ENCODE peak calls at places on chromosomes 11 and 22, in ten cellular contexts. One of them, this sample, is unnamed.

GRCh38 chr11:20021771-20022362 is 138.4 kb downstream of the DBX1 start:
- DNase-seq in transverse colon: no peak
- DNase-seq in body of pancreas: no peak
- DNase-seq in caudate nucleus: no peak
- DNase-seq in colonic mucosa: no peak
- DNase-seq in SJSA1: peak
- DNase-seq in coronary artery: no peak
- DNase-seq in RWPE1: no peak
- DNase-seq in sigmoid colon: no peak
- DNase-seq in brain microvascular endothelial cell: no peak
- DNase-seq in this sample: no peak

GRCh38 chr11:62461740-62462522 is 43.1 kb downstream of the SCGB1A1 start:
- DNase-seq in body of pancreas: no peak
- DNase-seq in sigmoid colon: no peak
- DNase-seq in coronary artery: no peak
- DNase-seq in colonic mucosa: no peak
- DNase-seq in brain microvascular endothelial cell: no peak
- DNase-seq in SJSA1: peak
- DNase-seq in caudate nucleus: no peak
- DNase-seq in RWPE1: no peak
- DNase-seq in transverse colon: peak
- DNase-seq in this sample: no peak

GRCh38 chr11:129894281-129895125 is 875 bp downstream of the NFRKB start:
- DNase-seq in caudate nucleus: no peak
- DNase-seq in transverse colon: no peak
- DNase-seq in colonic mucosa: no peak
- DNase-seq in brain microvascular endothelial cell: no peak
- DNase-seq in body of pancreas: no peak
- DNase-seq in SJSA1: peak
- DNase-seq in RWPE1: peak
- DNase-seq in sigmoid colon: no peak
- DNase-seq in coronary artery: no peak
- DNase-seq in this sample: no peak

GRCh38 chr22:40890881-40891280 is 29.0 kb upstream of the DNAJB7 start:
- DNase-seq in RWPE1: no peak
- DNase-seq in transverse colon: no peak
- DNase-seq in SJSA1: no peak
- DNase-seq in sigmoid colon: no peak
- DNase-seq in colonic mucosa: no peak
- DNase-seq in caudate nucleus: no peak
- DNase-seq in brain microvascular endothelial cell: no peak
- DNase-seq in coronary artery: no peak
- DNase-seq in body of pancreas: no peak
- DNase-seq in this sample: no peak

GRCh38 chr11:17604913-17605230 is 57.8 kb downstream of the OTOG start:
- DNase-seq in coronary artery: no peak
- DNase-seq in RWPE1: no peak
- DNase-seq in body of pancreas: no peak
- DNase-seq in transverse colon: no peak
- DNase-seq in colonic mucosa: no peak
- DNase-seq in sigmoid colon: no peak
- DNase-seq in caudate nucleus: no peak
- DNase-seq in SJSA1: no peak
- DNase-seq in brain microvascular endothelial cell: no peak
- DNase-seq in this sample: no peak

GRCh38 chr22:28967969-28968368 is 84.6 kb downstream of the ZNRF3 start:
- DNase-seq in sigmoid colon: no peak
- DNase-seq in body of pancreas: no peak
- DNase-seq in RWPE1: no peak
- DNase-seq in SJSA1: no peak
- DNase-seq in colonic mucosa: no peak
- DNase-seq in brain microvascular endothelial cell: no peak
- DNase-seq in coronary artery: no peak
- DNase-seq in transverse colon: no peak
- DNase-seq in caudate nucleus: no peak
- DNase-seq in this sample: no peak

GRCh38 chr11:19520681-19521080 is 192.0 kb upstream of the NAV2 start:
- DNase-seq in brain microvascular endothelial cell: no peak
- DNase-seq in RWPE1: no peak
- DNase-seq in colonic mucosa: no peak
- DNase-seq in sigmoid colon: no peak
- DNase-seq in SJSA1: no peak
- DNase-seq in body of pancreas: no peak
- DNase-seq in coronary artery: peak
- DNase-seq in caudate nucleus: no peak
- DNase-seq in transverse colon: no peak
- DNase-seq in this sample: no peak

GRCh38 chr11:57406337-57406904 is 16.0 kb upstream of the PRG2 start:
- DNase-seq in transverse colon: no peak
- DNase-seq in caudate nucleus: no peak
- DNase-seq in body of pancreas: peak
- DNase-seq in RWPE1: no peak
- DNase-seq in brain microvascular endothelial cell: no peak
- DNase-seq in coronary artery: no peak
- DNase-seq in colonic mucosa: no peak
- DNase-seq in sigmoid colon: no peak
- DNase-seq in SJSA1: no peak
- DNase-seq in this sample: no peak

GRCh38 chr22:48711669-48712068 is 1116.0 kb downstream of the BRD1 start:
- DNase-seq in transverse colon: no peak
- DNase-seq in SJSA1: no peak
- DNase-seq in sigmoid colon: peak
- DNase-seq in brain microvascular endothelial cell: no peak
- DNase-seq in colonic mucosa: no peak
- DNase-seq in coronary artery: no peak
- DNase-seq in body of pancreas: no peak
- DNase-seq in caudate nucleus: no peak
- DNase-seq in RWPE1: no peak
- DNase-seq in this sample: no peak

GRCh38 chr11:73218106-73218829 is at the start of gene P2RY2:
- DNase-seq in brain microvascular endothelial cell: no peak
- DNase-seq in body of pancreas: peak
- DNase-seq in sigmoid colon: peak
- DNase-seq in coronary artery: peak
- DNase-seq in RWPE1: peak
- DNase-seq in SJSA1: no peak
- DNase-seq in caudate nucleus: no peak
- DNase-seq in transverse colon: peak
- DNase-seq in colonic mucosa: peak
- DNase-seq in this sample: peak

GRCh38 chr22:27580311-27580897 is 221.2 kb downstream of the MN1 start:
- DNase-seq in brain microvascular endothelial cell: no peak
- DNase-seq in colonic mucosa: no peak
- DNase-seq in body of pancreas: no peak
- DNase-seq in RWPE1: no peak
- DNase-seq in sigmoid colon: no peak
- DNase-seq in SJSA1: no peak
- DNase-seq in caudate nucleus: no peak
- DNase-seq in coronary artery: no peak
- DNase-seq in transverse colon: no peak
- DNase-seq in this sample: no peak

GRCh38 chr11:107044503-107044902 is 26.2 kb upstream of the GUCY1A2 start:
- DNase-seq in body of pancreas: no peak
- DNase-seq in brain microvascular endothelial cell: peak
- DNase-seq in caudate nucleus: no peak
- DNase-seq in colonic mucosa: no peak
- DNase-seq in SJSA1: no peak
- DNase-seq in coronary artery: no peak
- DNase-seq in sigmoid colon: no peak
- DNase-seq in transverse colon: no peak
- DNase-seq in RWPE1: no peak
- DNase-seq in this sample: no peak

GRCh38 chr11:28858076-28858475 is 749.9 kb downstream of the METTL15 start:
- DNase-seq in coronary artery: no peak
- DNase-seq in body of pancreas: no peak
- DNase-seq in SJSA1: no peak
- DNase-seq in caudate nucleus: no peak
- DNase-seq in sigmoid colon: no peak
- DNase-seq in RWPE1: no peak
- DNase-seq in colonic mucosa: no peak
- DNase-seq in transverse colon: no peak
- DNase-seq in brain microvascular endothelial cell: no peak
- DNase-seq in this sample: no peak

GRCh38 chr11:17763703-17764102 is 29.1 kb downstream of the KCNC1 start:
- DNase-seq in coronary artery: no peak
- DNase-seq in colonic mucosa: no peak
- DNase-seq in brain microvascular endothelial cell: no peak
- DNase-seq in sigmoid colon: no peak
- DNase-seq in caudate nucleus: no peak
- DNase-seq in SJSA1: no peak
- DNase-seq in transverse colon: no peak
- DNase-seq in RWPE1: no peak
- DNase-seq in body of pancreas: no peak
- DNase-seq in this sample: no peak

GRCh38 chr11:119085523-119085878 is 820 bp downstream of the HMBS start:
- DNase-seq in SJSA1: no peak
- DNase-seq in sigmoid colon: no peak
- DNase-seq in body of pancreas: no peak
- DNase-seq in brain microvascular endothelial cell: no peak
- DNase-seq in coronary artery: no peak
- DNase-seq in caudate nucleus: no peak
- DNase-seq in transverse colon: peak
- DNase-seq in RWPE1: no peak
- DNase-seq in colonic mucosa: peak
- DNase-seq in this sample: no peak

GRCh38 chr11:113778111-113778910 is 1.3 kb upstream of the CLDN25 start:
- DNase-seq in coronary artery: peak
- DNase-seq in SJSA1: no peak
- DNase-seq in sigmoid colon: no peak
- DNase-seq in brain microvascular endothelial cell: peak
- DNase-seq in body of pancreas: peak
- DNase-seq in RWPE1: peak
- DNase-seq in caudate nucleus: peak
- DNase-seq in transverse colon: no peak
- DNase-seq in colonic mucosa: no peak
- DNase-seq in this sample: peak

GRCh38 chr22:43811777-43812148 is 342 bp downstream of the EFCAB6 start:
- DNase-seq in body of pancreas: no peak
- DNase-seq in transverse colon: peak
- DNase-seq in coronary artery: no peak
- DNase-seq in brain microvascular endothelial cell: peak
- DNase-seq in SJSA1: no peak
- DNase-seq in RWPE1: peak
- DNase-seq in colonic mucosa: no peak
- DNase-seq in caudate nucleus: no peak
- DNase-seq in sigmoid colon: no peak
- DNase-seq in this sample: no peak

GRCh38 chr11:69878927-69879733 is 59.9 kb upstream of the FGF3 start:
- DNase-seq in transverse colon: peak
- DNase-seq in coronary artery: no peak
- DNase-seq in RWPE1: no peak
- DNase-seq in body of pancreas: no peak
- DNase-seq in SJSA1: no peak
- DNase-seq in colonic mucosa: no peak
- DNase-seq in caudate nucleus: no peak
- DNase-seq in brain microvascular endothelial cell: no peak
- DNase-seq in sigmoid colon: peak
- DNase-seq in this sample: no peak

GRCh38 chr11:121687961-121688566 is 235.3 kb upstream of the SORL1-AS1 start:
- DNase-seq in SJSA1: no peak
- DNase-seq in brain microvascular endothelial cell: peak
- DNase-seq in transverse colon: no peak
- DNase-seq in coronary artery: no peak
- DNase-seq in RWPE1: no peak
- DNase-seq in body of pancreas: no peak
- DNase-seq in caudate nucleus: no peak
- DNase-seq in sigmoid colon: peak
- DNase-seq in colonic mucosa: no peak
- DNase-seq in this sample: no peak

GRCh38 chr11:92596596-92597317 is 372.1 kb downstream of the FAT3 start:
- DNase-seq in SJSA1: no peak
- DNase-seq in caudate nucleus: no peak
- DNase-seq in brain microvascular endothelial cell: peak
- DNase-seq in RWPE1: no peak
- DNase-seq in body of pancreas: no peak
- DNase-seq in coronary artery: no peak
- DNase-seq in transverse colon: no peak
- DNase-seq in colonic mucosa: no peak
- DNase-seq in sigmoid colon: no peak
- DNase-seq in this sample: no peak
- H3K27ac ChIP-seq in SJSA1: no peak
- H3K27ac ChIP-seq in caudate nucleus: no peak
- H3K27ac ChIP-seq in brain microvascular endothelial cell: peak
- H3K27ac ChIP-seq in RWPE1: no peak
- H3K27ac ChIP-seq in body of pancreas: no peak
- H3K27ac ChIP-seq in coronary artery: no peak
- H3K27ac ChIP-seq in transverse colon: no peak
- H3K27ac ChIP-seq in colonic mucosa: no peak
- H3K27ac ChIP-seq in sigmoid colon: no peak
- H3K27ac ChIP-seq in this sample: no peak

GRCh38 chr11:75725552-75726320 is 8.1 kb downstream of the MOGAT2 start:
- DNase-seq in body of pancreas: peak
- DNase-seq in RWPE1: no peak
- DNase-seq in coronary artery: no peak
- DNase-seq in caudate nucleus: no peak
- DNase-seq in sigmoid colon: no peak
- DNase-seq in colonic mucosa: no peak
- DNase-seq in SJSA1: no peak
- DNase-seq in transverse colon: no peak
- DNase-seq in brain microvascular endothelial cell: no peak
- DNase-seq in this sample: no peak
- H3K27ac ChIP-seq in body of pancreas: no peak
- H3K27ac ChIP-seq in RWPE1: no peak
- H3K27ac ChIP-seq in coronary artery: no peak
- H3K27ac ChIP-seq in caudate nucleus: no peak
- H3K27ac ChIP-seq in sigmoid colon: no peak
- H3K27ac ChIP-seq in colonic mucosa: no peak
- H3K27ac ChIP-seq in SJSA1: no peak
- H3K27ac ChIP-seq in transverse colon: no peak
- H3K27ac ChIP-seq in brain microvascular endothelial cell: no peak
- H3K27ac ChIP-seq in this sample: no peak

DNA sequence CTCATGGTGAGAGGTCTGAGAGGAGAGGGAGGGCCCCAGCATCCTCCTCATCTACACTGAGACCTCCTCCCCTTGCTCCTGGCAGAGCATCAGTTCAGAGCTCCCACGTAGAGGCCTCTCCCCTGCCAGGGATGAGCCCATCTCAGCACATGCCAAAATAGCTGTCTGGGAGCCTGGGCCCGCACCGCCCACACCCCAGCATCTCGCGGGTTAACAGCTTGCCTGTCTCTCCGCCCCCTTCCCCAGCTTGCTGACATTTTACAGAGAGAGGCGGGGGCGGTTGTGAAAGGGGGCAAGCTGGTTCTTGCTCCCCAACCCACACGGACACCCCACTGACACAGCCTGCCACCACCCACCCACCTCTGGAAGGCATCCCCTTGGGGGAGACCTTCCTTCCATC is 6.4 kb downstream of the DGKZ start:
- DNase-seq in RWPE1: no peak
- DNase-seq in caudate nucleus: peak
- DNase-seq in brain microvascular endothelial cell: no peak
- DNase-seq in body of pancreas: no peak
- DNase-seq in coronary artery: no peak
- DNase-seq in colonic mucosa: no peak
- DNase-seq in transverse colon: no peak
- DNase-seq in SJSA1: no peak
- DNase-seq in sigmoid colon: no peak
- DNase-seq in this sample: no peak
- H3K27ac ChIP-seq in RWPE1: peak
- H3K27ac ChIP-seq in caudate nucleus: no peak
- H3K27ac ChIP-seq in brain microvascular endothelial cell: no peak
- H3K27ac ChIP-seq in body of pancreas: peak
- H3K27ac ChIP-seq in coronary artery: no peak
- H3K27ac ChIP-seq in colonic mucosa: no peak
- H3K27ac ChIP-seq in transverse colon: no peak
- H3K27ac ChIP-seq in SJSA1: no peak
- H3K27ac ChIP-seq in sigmoid colon: no peak
- H3K27ac ChIP-seq in this sample: no peak

GRCh38 chr22:23243859-23244689 is 63.8 kb downstream of the BCR start:
- DNase-seq in brain microvascular endothelial cell: no peak
- DNase-seq in coronary artery: no peak
- DNase-seq in sigmoid colon: no peak
- DNase-seq in body of pancreas: no peak
- DNase-seq in colonic mucosa: no peak
- DNase-seq in caudate nucleus: no peak
- DNase-seq in transverse colon: no peak
- DNase-seq in RWPE1: no peak
- DNase-seq in SJSA1: no peak
- DNase-seq in this sample: no peak
- H3K27ac ChIP-seq in brain microvascular endothelial cell: no peak
- H3K27ac ChIP-seq in coronary artery: peak
- H3K27ac ChIP-seq in sigmoid colon: no peak
- H3K27ac ChIP-seq in body of pancreas: no peak
- H3K27ac ChIP-seq in colonic mucosa: no peak
- H3K27ac ChIP-seq in caudate nucleus: no peak
- H3K27ac ChIP-seq in transverse colon: no peak
- H3K27ac ChIP-seq in RWPE1: peak
- H3K27ac ChIP-seq in SJSA1: peak
- H3K27ac ChIP-seq in this sample: no peak

This sample was measured in prostate gland.